ENCODE peak calls at places on chromosomes 1 and 21, in six cellular contexts. One of them, this sample, is unnamed.

GRCh38 chr1:50995651-50996050 is 25.6 kb downstream of the CDKN2C start:
- DNase-seq in fibroblast of lung: no peak
- DNase-seq in right atrium auricular region: no peak
- DNase-seq in tibial nerve: no peak
- DNase-seq in heart right ventricle: no peak
- DNase-seq in fibroblast of pulmonary artery: no peak
- DNase-seq in this sample: no peak

GRCh38 chr1:32072622-32073386 is at the start of gene TMEM39B:
- DNase-seq in fibroblast of pulmonary artery: peak
- DNase-seq in tibial nerve: peak
- DNase-seq in heart right ventricle: peak
- DNase-seq in right atrium auricular region: peak
- DNase-seq in fibroblast of lung: peak
- DNase-seq in this sample: peak

GRCh38 chr1:168081373-168082007 is 55.2 kb downstream of the GPR161 start:
- DNase-seq in fibroblast of lung: peak
- DNase-seq in heart right ventricle: no peak
- DNase-seq in right atrium auricular region: peak
- DNase-seq in fibroblast of pulmonary artery: peak
- DNase-seq in tibial nerve: peak
- DNase-seq in this sample: no peak

GRCh38 chr1:9417695-9418094 is 121.6 kb upstream of the SLC25A33 start:
- DNase-seq in heart right ventricle: no peak
- DNase-seq in fibroblast of pulmonary artery: no peak
- DNase-seq in fibroblast of lung: no peak
- DNase-seq in right atrium auricular region: no peak
- DNase-seq in tibial nerve: no peak
- DNase-seq in this sample: no peak

GRCh38 chr1:54922921-54923421 is 36.0 kb upstream of the DHCR24 start:
- DNase-seq in fibroblast of pulmonary artery: no peak
- DNase-seq in heart right ventricle: peak
- DNase-seq in fibroblast of lung: peak
- DNase-seq in right atrium auricular region: no peak
- DNase-seq in tibial nerve: no peak
- DNase-seq in this sample: no peak

GRCh38 chr1:161185732-161186311 is 8.5 kb upstream of the B4GALT3 start:
- DNase-seq in tibial nerve: no peak
- DNase-seq in fibroblast of pulmonary artery: no peak
- DNase-seq in right atrium auricular region: no peak
- DNase-seq in fibroblast of lung: no peak
- DNase-seq in heart right ventricle: no peak
- DNase-seq in this sample: no peak

GRCh38 chr1:113929750-113930498 is 800 bp downstream of the HIPK1 start:
- DNase-seq in heart right ventricle: peak
- DNase-seq in fibroblast of lung: no peak
- DNase-seq in fibroblast of pulmonary artery: peak
- DNase-seq in right atrium auricular region: peak
- DNase-seq in tibial nerve: no peak
- DNase-seq in this sample: peak

GRCh38 chr21:38234395-38235142 is 22.2 kb upstream of the KCNJ15 start:
- DNase-seq in heart right ventricle: no peak
- DNase-seq in tibial nerve: no peak
- DNase-seq in fibroblast of pulmonary artery: no peak
- DNase-seq in right atrium auricular region: no peak
- DNase-seq in fibroblast of lung: no peak
- DNase-seq in this sample: no peak

GRCh38 chr1:1616045-1616821 is 933 bp downstream of the MIB2 start:
- DNase-seq in tibial nerve: no peak
- DNase-seq in heart right ventricle: no peak
- DNase-seq in right atrium auricular region: no peak
- DNase-seq in fibroblast of pulmonary artery: peak
- DNase-seq in fibroblast of lung: peak
- DNase-seq in this sample: no peak

GRCh38 chr1:25195835-25196234 is 36.5 kb downstream of the SYF2 start:
- DNase-seq in fibroblast of pulmonary artery: no peak
- DNase-seq in tibial nerve: no peak
- DNase-seq in heart right ventricle: no peak
- DNase-seq in fibroblast of lung: no peak
- DNase-seq in right atrium auricular region: no peak
- DNase-seq in this sample: no peak

GRCh38 chr1:216047821-216048220 is 375.4 kb downstream of the USH2A start:
- DNase-seq in right atrium auricular region: no peak
- DNase-seq in fibroblast of pulmonary artery: no peak
- DNase-seq in heart right ventricle: no peak
- DNase-seq in tibial nerve: no peak
- DNase-seq in fibroblast of lung: peak
- DNase-seq in this sample: no peak

GRCh38 chr1:35475356-35475755 is 81.8 kb downstream of the KIAA0319L start:
- DNase-seq in fibroblast of pulmonary artery: peak
- DNase-seq in tibial nerve: no peak
- DNase-seq in heart right ventricle: no peak
- DNase-seq in fibroblast of lung: peak
- DNase-seq in right atrium auricular region: no peak
- DNase-seq in this sample: no peak

GRCh38 chr1:22340873-22341272 is 110.8 kb upstream of the ZBTB40 start:
- DNase-seq in fibroblast of pulmonary artery: no peak
- DNase-seq in heart right ventricle: no peak
- DNase-seq in right atrium auricular region: no peak
- DNase-seq in tibial nerve: no peak
- DNase-seq in fibroblast of lung: no peak
- DNase-seq in this sample: no peak

GRCh38 chr1:235954306-235955283 is 87.9 kb upstream of the LYST start:
- DNase-seq in fibroblast of pulmonary artery: no peak
- DNase-seq in fibroblast of lung: peak
- DNase-seq in right atrium auricular region: no peak
- DNase-seq in heart right ventricle: no peak
- DNase-seq in tibial nerve: no peak
- DNase-seq in this sample: no peak

GRCh38 chr1:48498096-48498791 is 26.2 kb upstream of the SPATA6 start:
- DNase-seq in tibial nerve: peak
- DNase-seq in heart right ventricle: peak
- DNase-seq in fibroblast of lung: peak
- DNase-seq in fibroblast of pulmonary artery: peak
- DNase-seq in right atrium auricular region: peak
- DNase-seq in this sample: no peak
- H3K4me3 ChIP-seq in tibial nerve: no peak
- H3K4me3 ChIP-seq in heart right ventricle: no peak
- H3K4me3 ChIP-seq in fibroblast of lung: no peak
- H3K4me3 ChIP-seq in fibroblast of pulmonary artery: no peak
- H3K4me3 ChIP-seq in right atrium auricular region: no peak
- H3K4me3 ChIP-seq in this sample: peak

DNA sequence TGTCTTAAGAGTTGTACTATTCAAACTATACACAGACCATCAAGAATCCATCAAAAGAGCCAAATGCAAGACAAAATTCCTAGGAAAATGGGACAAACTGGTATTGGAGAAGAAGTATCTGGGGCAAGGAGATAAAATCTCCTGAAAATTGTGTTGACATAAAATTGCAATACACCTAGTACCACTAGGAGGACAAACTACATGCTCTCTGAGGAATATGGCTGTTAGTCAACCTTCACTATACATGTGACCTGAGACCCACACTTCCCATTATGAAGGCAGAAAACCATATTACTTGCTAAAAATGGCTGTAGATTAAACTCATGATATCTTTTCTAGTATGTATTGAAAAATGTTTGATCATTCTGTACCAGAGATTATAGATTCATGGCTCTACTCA is 30.0 kb downstream of the IRF2BP2 start:
- DNase-seq in fibroblast of pulmonary artery: peak
- DNase-seq in right atrium auricular region: no peak
- DNase-seq in heart right ventricle: no peak
- DNase-seq in fibroblast of lung: no peak
- DNase-seq in tibial nerve: no peak
- DNase-seq in this sample: no peak
- TF ChIP-seq CTCF in fibroblast of pulmonary artery: peak
- TF ChIP-seq CTCF in right atrium auricular region: no peak
- TF ChIP-seq CTCF in heart right ventricle: peak
- TF ChIP-seq CTCF in fibroblast of lung: no peak
- TF ChIP-seq CTCF in tibial nerve: no peak
- TF ChIP-seq CTCF in this sample: no peak

DNA sequence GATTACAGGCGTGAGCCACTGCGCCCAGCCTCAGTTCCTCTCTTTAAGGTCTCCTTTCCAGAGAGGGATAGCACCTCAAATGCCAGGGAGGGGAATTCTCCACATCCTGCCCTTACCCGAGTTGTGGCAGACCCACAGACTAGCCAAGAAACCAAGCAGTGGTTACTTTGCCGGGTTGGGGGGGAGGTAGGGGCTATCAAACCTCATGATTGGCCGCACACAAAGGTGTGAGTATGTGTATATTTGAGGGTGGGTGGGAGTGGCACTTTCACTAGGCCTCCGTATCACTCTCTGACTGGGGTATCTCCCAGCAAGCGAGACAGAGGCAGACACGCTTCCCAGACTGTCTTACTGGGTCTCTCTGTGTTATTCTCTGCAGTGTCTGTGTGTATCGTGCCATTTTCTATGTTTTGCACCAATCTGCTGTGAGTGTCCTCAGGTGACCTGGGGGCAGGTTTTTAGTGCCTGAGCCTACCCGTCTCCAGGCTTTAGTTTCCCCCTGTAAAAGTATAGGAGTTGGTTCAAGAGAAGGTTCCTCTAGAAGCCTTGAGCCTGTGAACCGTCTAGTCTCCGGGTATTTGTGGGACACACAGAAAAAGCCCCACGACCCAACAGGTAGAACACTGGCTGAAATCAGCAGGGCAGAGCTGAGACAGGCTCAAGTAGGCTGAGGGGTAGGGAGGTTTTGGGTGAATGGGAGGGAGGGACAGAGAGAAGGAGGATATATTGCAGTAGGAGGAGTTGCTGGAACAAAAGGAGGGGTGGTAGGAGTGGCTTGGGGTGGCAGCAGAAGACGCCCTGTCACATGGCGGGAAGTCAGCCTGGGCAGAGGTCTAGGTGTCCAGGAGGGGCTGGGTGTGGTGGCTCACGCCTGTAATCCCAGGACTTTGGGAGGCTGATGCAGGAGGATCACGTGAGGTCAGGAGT is 10.3 kb downstream of the LMNA start:
- DNase-seq in fibroblast of lung: peak
- DNase-seq in right atrium auricular region: no peak
- DNase-seq in heart right ventricle: no peak
- DNase-seq in fibroblast of pulmonary artery: no peak
- DNase-seq in tibial nerve: no peak
- DNase-seq in this sample: no peak
- H3K4me3 ChIP-seq in fibroblast of lung: peak
- H3K4me3 ChIP-seq in right atrium auricular region: no peak
- H3K4me3 ChIP-seq in heart right ventricle: no peak
- H3K4me3 ChIP-seq in fibroblast of pulmonary artery: no peak
- H3K4me3 ChIP-seq in tibial nerve: no peak
- H3K4me3 ChIP-seq in this sample: peak

GRCh38 chr1:45550401-45551305 is at the start of gene AKR1A1:
- DNase-seq in right atrium auricular region: peak
- DNase-seq in fibroblast of lung: peak
- DNase-seq in heart right ventricle: peak
- DNase-seq in tibial nerve: peak
- DNase-seq in fibroblast of pulmonary artery: peak
- DNase-seq in this sample: peak
- TF ChIP-seq CTCF in right atrium auricular region: no peak
- TF ChIP-seq CTCF in fibroblast of lung: peak
- TF ChIP-seq CTCF in heart right ventricle: no peak
- TF ChIP-seq CTCF in tibial nerve: peak
- TF ChIP-seq CTCF in fibroblast of pulmonary artery: no peak
- TF ChIP-seq CTCF in this sample: no peak

DNA sequence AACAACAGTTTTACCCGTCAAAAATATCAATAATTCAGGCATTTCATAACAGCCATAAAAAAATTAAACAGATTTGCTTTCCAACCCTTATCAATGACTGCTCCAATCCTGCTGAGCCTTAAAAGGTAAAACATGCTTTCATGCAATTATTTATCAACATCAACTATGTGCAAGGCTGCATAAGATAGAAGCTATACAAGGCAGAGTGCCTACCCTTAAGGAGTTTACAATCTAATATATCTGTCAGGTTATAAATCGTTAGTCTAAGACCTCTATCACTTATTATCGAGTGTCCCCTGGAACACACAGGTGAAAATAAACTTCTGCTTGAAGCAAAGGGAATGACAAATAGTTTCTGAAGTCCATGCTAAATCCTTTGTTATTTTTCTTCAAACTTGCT is 1.8 kb downstream of the ERRFI1 start:
- DNase-seq in fibroblast of pulmonary artery: no peak
- DNase-seq in fibroblast of lung: peak
- DNase-seq in heart right ventricle: no peak
- DNase-seq in tibial nerve: no peak
- DNase-seq in right atrium auricular region: no peak
- DNase-seq in this sample: no peak
- H3K4me3 ChIP-seq in fibroblast of pulmonary artery: peak
- H3K4me3 ChIP-seq in fibroblast of lung: peak
- H3K4me3 ChIP-seq in heart right ventricle: peak
- H3K4me3 ChIP-seq in tibial nerve: no peak
- H3K4me3 ChIP-seq in right atrium auricular region: peak
- H3K4me3 ChIP-seq in this sample: peak

GRCh38 chr1:227998374-227999055 is 8.3 kb upstream of the WNT3A start:
- DNase-seq in fibroblast of lung: no peak
- DNase-seq in fibroblast of pulmonary artery: no peak
- DNase-seq in right atrium auricular region: peak
- DNase-seq in tibial nerve: no peak
- DNase-seq in heart right ventricle: no peak
- DNase-seq in this sample: no peak
- TF ChIP-seq CTCF in fibroblast of lung: no peak
- TF ChIP-seq CTCF in fibroblast of pulmonary artery: no peak
- TF ChIP-seq CTCF in right atrium auricular region: no peak
- TF ChIP-seq CTCF in tibial nerve: no peak
- TF ChIP-seq CTCF in heart right ventricle: no peak
- TF ChIP-seq CTCF in this sample: no peak

DNA sequence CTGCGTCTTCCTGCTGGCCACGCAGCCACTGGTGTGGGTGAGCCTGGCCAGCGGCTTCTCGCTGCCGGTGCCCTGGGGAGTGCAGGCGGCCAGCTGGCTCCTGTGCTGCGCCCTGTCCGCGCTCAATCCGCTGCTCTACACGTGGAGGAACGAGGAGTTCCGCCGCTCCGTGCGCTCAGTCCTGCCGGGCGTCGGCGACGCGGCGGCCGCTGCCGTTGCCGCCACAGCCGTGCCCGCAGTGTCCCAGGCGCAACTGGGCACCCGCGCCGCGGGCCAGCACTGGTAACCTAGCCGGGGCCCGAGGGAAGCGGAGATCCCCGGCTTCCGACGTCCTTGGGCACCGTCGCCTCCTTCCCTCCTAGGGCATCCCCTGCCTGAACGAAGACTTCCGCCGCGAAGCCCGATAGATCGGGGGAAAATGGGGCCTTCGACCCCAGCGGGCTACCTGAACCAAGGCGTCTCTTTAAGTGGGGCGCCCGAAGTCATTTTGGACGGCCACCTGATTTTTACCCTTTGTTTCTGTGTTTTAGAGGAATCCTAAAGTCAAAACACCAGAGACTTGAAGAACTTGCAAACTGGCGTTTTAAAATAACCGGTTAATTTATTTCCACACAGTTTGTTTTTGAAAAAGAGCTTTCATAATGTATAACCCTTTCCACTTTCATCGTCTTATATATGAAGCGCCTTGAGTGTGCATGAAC is 2.0 kb downstream of the GPR88 start:
- DNase-seq in tibial nerve: no peak
- DNase-seq in fibroblast of lung: peak
- DNase-seq in right atrium auricular region: no peak
- DNase-seq in heart right ventricle: no peak
- DNase-seq in fibroblast of pulmonary artery: peak
- DNase-seq in this sample: no peak
- H3K4me3 ChIP-seq in tibial nerve: peak
- H3K4me3 ChIP-seq in fibroblast of lung: peak
- H3K4me3 ChIP-seq in right atrium auricular region: peak
- H3K4me3 ChIP-seq in heart right ventricle: peak
- H3K4me3 ChIP-seq in fibroblast of pulmonary artery: peak
- H3K4me3 ChIP-seq in this sample: peak

This sample was measured in coronary artery.